ENCODE peak calls at places on chromosomes 13 and 19, in ten cellular contexts. F, I, A, Q, N, Y, G, U, D and P are unnamed samples.

GRCh38 chr13:43229506-43229905 is 206.1 kb downstream of the DNAJC15 start:
- DNase-seq in I (no peak), Y (no peak), A (no peak), F (no peak), G (no peak), Q (no peak), U (no peak), N (no peak), D (peak), P (no peak)

GRCh38 chr13:27172495-27172842 is 858 bp upstream of the USP12 start:
- DNase-seq in G (no peak), A (no peak), F (no peak), D (peak), N (no peak), I (no peak), Y (no peak), U (peak), Q (peak), P (no peak)

GRCh38 chr13:49214917-49215376 is 5.2 kb upstream of the MLNR start:
- DNase-seq in F (no peak), Q (peak), G (peak), A (peak), Y (peak), I (no peak), D (peak), N (peak), U (peak), P (no peak)

GRCh38 chr13:28001049-28001448 is 12.6 kb upstream of the URAD start:
- DNase-seq in N (no peak), U (no peak), F (no peak), D (no peak), A (peak), I (no peak), Q (no peak), G (no peak), Y (no peak), P (no peak)

GRCh38 chr13:98927954-98928927 is 49.6 kb downstream of the DOCK9 start:
- DNase-seq in Q (no peak), A (no peak), N (no peak), Y (peak), U (peak), F (no peak), D (no peak), G (no peak), I (no peak), P (peak)

GRCh38 chr13:46332772-46333171 is 54.3 kb downstream of the RUBCNL start:
- DNase-seq in Y (no peak), A (no peak), I (no peak), D (no peak), U (no peak), Q (no peak), N (no peak), F (no peak), G (no peak), P (no peak)

GRCh38 chr19:41792513-41793413 is 3.6 kb upstream of the CEACAM3 start:
- DNase-seq in A (peak), Y (no peak), N (peak), I (peak), G (peak), Q (peak), F (no peak), D (peak), U (peak), P (no peak)

GRCh38 chr19:56015756-56016155 is 29.2 kb downstream of the NLRP5 start:
- DNase-seq in U (no peak), G (no peak), Q (no peak), F (no peak), I (no peak), A (no peak), D (no peak), Y (no peak), N (no peak), P (no peak)

GRCh38 chr13:41544824-41545707 is 87.7 kb downstream of the RGCC start:
- DNase-seq in D (no peak), I (no peak), F (no peak), Q (no peak), A (no peak), U (no peak), G (no peak), Y (no peak), N (no peak), P (no peak)

GRCh38 chr19:18476507-18477041 is 38.6 kb upstream of the ISYNA1 start:
- DNase-seq in G (no peak), U (no peak), A (peak), N (no peak), D (no peak), I (no peak), Q (no peak), F (no peak), Y (no peak), P (no peak)

GRCh38 chr13:50126378-50127016 is 111.3 kb downstream of the KCNRG start:
- DNase-seq in U (peak), D (peak), I (no peak), G (peak), N (no peak), F (peak), Q (peak), Y (no peak), A (peak), P (no peak)

DNA sequence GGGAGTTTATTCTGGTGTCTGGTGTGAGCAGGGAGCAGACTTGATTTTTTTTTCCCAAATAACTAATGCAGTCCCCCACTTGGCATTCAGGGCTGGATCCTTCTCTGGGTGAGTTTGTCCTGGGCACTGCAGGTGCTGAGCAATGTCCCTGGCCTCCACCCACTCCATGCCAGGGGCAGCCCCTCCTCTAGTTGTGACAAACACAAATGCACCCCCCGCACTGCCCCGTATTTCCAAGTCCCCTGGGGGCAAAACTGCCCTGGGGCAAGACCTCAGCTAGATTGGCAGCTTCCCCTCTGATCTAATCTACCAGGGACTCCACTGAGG is 6.4 kb downstream of the MOB3A start:
- DNase-seq in F (no peak), N (no peak), U (no peak), Q (no peak), Y (no peak), D (no peak), A (no peak), I (no peak), G (peak), P (no peak)
- H3K4me3 ChIP-seq in F (no peak), N (peak), U (no peak), Q (peak), Y (no peak), D (no peak), A (no peak), I (peak), G (no peak), P (no peak)

GRCh38 chr19:4329858-4330257 is 8.8 kb downstream of the STAP2 start:
- DNase-seq in U (no peak), G (no peak), D (no peak), I (no peak), F (no peak), Y (no peak), Q (no peak), N (no peak), A (no peak), P (no peak)
- TF ChIP-seq POLR2A in U (no peak), G (no peak), D (no peak), I (no peak), F (no peak), Y (no peak), Q (no peak), N (no peak), A (no peak), P (no peak)

DNA sequence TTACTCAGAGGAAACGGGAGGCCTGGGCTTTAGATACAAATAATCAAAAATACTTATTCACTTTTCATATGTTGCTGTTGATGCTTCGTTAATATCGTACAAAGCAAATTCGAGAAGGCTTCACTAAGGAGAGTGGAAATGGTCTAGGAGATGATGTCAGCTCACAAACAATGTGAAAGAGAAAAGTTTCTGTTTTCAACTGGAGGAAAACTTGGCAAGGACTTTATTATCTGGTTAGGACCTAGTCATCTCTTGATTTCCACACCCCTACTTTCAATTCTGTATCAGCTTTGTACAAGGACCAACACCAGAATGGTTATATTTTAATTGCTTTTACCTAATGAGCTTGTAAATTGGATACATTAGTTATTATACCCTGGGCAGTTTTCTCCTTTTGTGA is 88.0 kb downstream of the SLC10A2 start:
- DNase-seq in G (no peak), Q (no peak), N (no peak), U (no peak), D (no peak), Y (no peak), I (no peak), F (no peak), A (no peak), P (no peak)
- H3K4me3 ChIP-seq in G (no peak), Q (no peak), N (no peak), U (no peak), D (no peak), Y (no peak), I (peak), F (no peak), A (no peak), P (no peak)

DNA sequence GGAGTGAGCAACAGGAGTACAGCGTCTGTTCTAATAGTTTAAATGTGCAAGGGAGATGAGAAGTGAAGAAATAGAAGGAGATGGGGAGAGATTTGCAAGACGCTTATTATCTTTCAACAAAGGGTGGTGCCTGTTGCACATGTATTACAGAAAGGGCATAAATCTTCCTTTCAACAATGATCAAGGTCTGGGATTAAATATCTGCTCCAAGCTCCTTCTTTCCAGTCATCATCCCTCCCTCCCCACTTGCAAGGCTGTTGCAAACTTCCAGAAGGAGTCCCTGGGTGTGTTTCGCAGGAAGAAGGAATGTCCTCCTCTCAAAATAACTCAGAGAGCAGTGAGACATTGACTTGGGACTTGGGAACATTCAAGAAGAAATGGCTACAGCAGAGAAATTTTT is 63.5 kb upstream of the MYCBP2 start:
- DNase-seq in U (no peak), D (no peak), I (no peak), F (no peak), G (no peak), Y (peak), A (no peak), Q (no peak), N (no peak), P (no peak)
- TF ChIP-seq POLR2A in U (no peak), D (no peak), I (no peak), F (no peak), G (no peak), Y (no peak), A (no peak), Q (no peak), N (no peak), P (no peak)

GRCh38 chr19:10431943-10432735 is 11.8 kb downstream of the PDE4A start:
- DNase-seq in A (peak), G (peak), U (peak), D (no peak), I (no peak), F (no peak), N (peak), Q (peak), Y (no peak), P (no peak)
- H3K4me3 ChIP-seq in A (peak), G (peak), U (peak), D (peak), I (peak), F (peak), N (peak), Q (peak), Y (peak), P (peak)